ENCODE peak calls at places on chromosomes 5 and 9, in six cellular contexts. C is K562, Z is uterus, U is upper lobe of left lung, I is heart left ventricle, L is body of pancreas. M is an unnamed sample. For H3K4me1, the result is how much of the 10 kb centered on the place peaks cover.

GRCh38 chr9:15512889-15513288 is 2.1 kb upstream of the PSIP1 start:
- DNase-seq in Z (no peak), C (no peak), I (no peak), U (no peak), L (no peak), M (no peak)

GRCh38 chr5:146103594-146103993 is 1.8 kb downstream of the PLAC8L1 start:
- DNase-seq in I (no peak), Z (no peak), U (no peak), L (no peak), C (no peak), M (no peak)

GRCh38 chr9:134386951-134387831 is 60.9 kb downstream of the RXRA start:
- DNase-seq in I (no peak), Z (no peak), L (peak), C (no peak), U (no peak), M (no peak)

GRCh38 chr5:168457542-168457941 is 28.7 kb upstream of the RARS1 start:
- DNase-seq in C (no peak), I (no peak), Z (no peak), L (no peak), U (no peak), M (no peak)

GRCh38 chr5:93055556-93055955 is 525.5 kb downstream of the NR2F1-AS1 start:
- DNase-seq in Z (no peak), C (no peak), I (no peak), L (no peak), U (no peak), M (no peak)

GRCh38 chr5:51651476-51651875 is 268.2 kb downstream of the ISL1 start:
- DNase-seq in I (no peak), C (no peak), L (no peak), U (no peak), Z (no peak), M (no peak)

GRCh38 chr9:75962186-75963036 is 71.9 kb downstream of the PCSK5 start:
- DNase-seq in C (no peak), L (peak), U (peak), Z (no peak), I (peak), M (no peak)

GRCh38 chr5:155699385-155699784 is 627.6 kb upstream of the SGCD start:
- DNase-seq in Z (no peak), U (no peak), L (no peak), I (no peak), C (no peak), M (no peak)

GRCh38 chr9:92538541-92538940 is 2.8 kb upstream of the ECM2 start:
- DNase-seq in I (no peak), U (no peak), L (no peak), Z (no peak), C (no peak), M (no peak)

GRCh38 chr5:81235287-81236072 is 2.4 kb downstream of the CKMT2 start:
- DNase-seq in Z (peak), C (no peak), I (peak), U (no peak), L (no peak), M (peak)

GRCh38 chr9:137626448-137626847 is 7.6 kb downstream of the EHMT1 start:
- DNase-seq in L (no peak), Z (no peak), U (no peak), I (no peak), C (no peak), M (no peak)

GRCh38 chr9:97430316-97430715 is 18.4 kb downstream of the TDRD7 start:
- DNase-seq in L (no peak), Z (no peak), U (no peak), I (no peak), C (no peak), M (no peak)

GRCh38 chr9:128558431-128559310 is 6.3 kb downstream of the SPTAN1 start:
- DNase-seq in U (no peak), C (peak), Z (peak), L (peak), I (peak), M (peak)

GRCh38 chr9:98563212-98563907 is 145.4 kb downstream of the GABBR2 start:
- DNase-seq in L (no peak), U (no peak), C (no peak), I (no peak), Z (no peak), M (no peak)

GRCh38 chr5:127943061-127943371 is 140.6 kb upstream of the SLC12A2 start:
- DNase-seq in L (no peak), Z (no peak), C (no peak), U (no peak), I (no peak), M (no peak)

GRCh38 chr5:158640581-158640980 is 459.1 kb downstream of the EBF1 start:
- DNase-seq in Z (peak), C (no peak), U (no peak), L (no peak), I (no peak), M (no peak)

GRCh38 chr5:158639876-158640570 is 459.7 kb downstream of the EBF1 start:
- DNase-seq in I (no peak), Z (no peak), L (no peak), U (no peak), C (no peak), M (no peak)

GRCh38 chr5:158644301-158644700 is 455.4 kb downstream of the EBF1 start:
- DNase-seq in Z (no peak), I (no peak), L (no peak), C (no peak), U (no peak), M (no peak)

GRCh38 chr5:158641016-158641415 is 458.7 kb downstream of the EBF1 start:
- DNase-seq in L (no peak), C (no peak), Z (peak), U (no peak), I (no peak), M (no peak)

GRCh38 chr5:158642852-158643251 is 456.9 kb downstream of the EBF1 start:
- DNase-seq in U (no peak), I (peak), Z (no peak), L (no peak), C (no peak), M (no peak)
- TF ChIP-seq CTCF in U (no peak), I (no peak), Z (no peak), L (no peak), C (no peak), M (no peak)

GRCh38 chr5:172946146-172946545 is 13.1 kb upstream of the RPL26L1 start:
- DNase-seq in L (peak), I (no peak), U (no peak), C (no peak), Z (no peak), M (no peak)
- H3K4me1 ChIP-seq in L (under half), I (under half), U (under half), C (under half), Z (under half), M (under half)

GRCh38 chr5:82278711-82279370 is 687 bp upstream of the RPS23 start:
- DNase-seq in I (no peak), L (no peak), Z (no peak), C (no peak), U (peak), M (no peak)

GRCh38 chr5:82275267-82275664 is 2.9 kb downstream of the RPS23 start:
- DNase-seq in U (no peak), L (no peak), Z (no peak), C (no peak), I (no peak), M (no peak)

GRCh38 chr5:82277613-82277986 is 554 bp downstream of the RPS23 start:
- DNase-seq in L (no peak), Z (no peak), U (no peak), I (no peak), C (no peak), M (no peak)

GRCh38 chr5:82276800-82277612 is 1.1 kb downstream of the RPS23 start:
- DNase-seq in Z (no peak), C (no peak), L (no peak), I (no peak), U (no peak), M (no peak)

DNA sequence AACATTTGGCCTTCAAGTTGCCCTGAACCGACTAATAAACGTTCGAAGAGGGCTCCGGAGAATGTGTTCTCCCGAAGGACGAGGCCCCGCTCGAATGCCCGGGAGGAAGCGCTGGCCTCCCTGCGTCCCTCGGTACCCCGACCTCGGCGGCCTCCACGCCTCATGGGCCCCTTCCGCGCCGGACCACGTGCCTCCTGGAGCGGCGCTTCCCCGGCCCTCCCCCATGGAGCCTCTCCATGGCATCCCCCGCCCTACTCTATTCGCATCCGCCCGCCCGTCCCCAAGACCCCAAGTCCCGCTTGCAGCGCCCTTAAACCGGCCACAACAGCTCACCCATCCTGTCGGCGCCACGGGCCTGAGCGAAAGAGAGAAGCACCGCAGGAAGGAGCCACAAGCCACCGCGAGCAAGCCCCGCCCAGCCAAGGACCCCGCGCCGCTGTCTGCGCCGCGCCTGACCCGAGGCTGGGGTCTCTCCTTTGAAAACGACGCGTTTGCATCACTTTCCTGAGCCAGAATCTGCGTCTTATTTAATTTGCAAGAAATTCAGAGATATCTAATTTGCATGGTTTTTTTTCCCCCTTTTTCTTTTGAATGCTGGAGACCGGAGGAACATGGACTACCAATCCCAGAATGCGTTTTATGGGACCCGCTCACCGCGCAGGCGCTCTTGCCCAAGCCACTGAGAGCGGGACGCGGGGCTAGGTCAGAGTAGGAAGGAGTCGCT is at the start of gene RPS23:
- DNase-seq in U (peak), Z (peak), I (peak), C (peak), L (peak), M (peak)
- TF ChIP-seq POLR2A in U (peak), Z (peak), I (peak), C (peak), L (peak), M (peak)

GRCh38 chr5:157485340-157485739 is 25.3 kb downstream of the NIPAL4 start:
- DNase-seq in Z (no peak), C (no peak), L (no peak), U (no peak), I (no peak), M (no peak)
- TF ChIP-seq CTCF in Z (no peak), C (no peak), L (no peak), U (no peak), I (no peak), M (no peak)

DNA sequence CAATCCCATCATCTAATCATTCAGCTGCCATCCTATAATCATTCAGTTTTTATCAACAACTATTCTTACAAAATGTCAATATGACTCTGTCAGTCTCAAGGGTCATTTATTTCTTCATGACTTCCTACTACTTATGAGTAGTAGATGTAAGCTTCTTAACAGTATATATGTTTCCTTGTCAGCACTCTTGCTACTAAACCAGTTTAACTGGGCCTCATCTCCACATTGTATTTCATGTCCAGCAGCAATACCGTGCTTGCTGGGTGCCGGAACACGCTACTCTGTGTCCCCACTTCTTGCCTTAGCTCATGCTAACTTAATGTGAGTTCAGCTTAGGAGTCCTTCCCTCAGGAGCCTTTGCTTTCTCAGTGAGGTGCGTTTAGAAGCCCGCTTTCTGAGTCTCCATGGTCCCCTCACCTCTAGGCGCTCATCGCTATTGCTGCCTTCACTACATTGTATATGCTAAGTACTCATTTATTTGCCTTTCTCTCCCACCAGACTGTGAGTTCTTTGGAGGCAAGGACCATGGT is 32.9 kb downstream of the ELL2 start:
- DNase-seq in Z (no peak), C (no peak), I (no peak), L (no peak), U (no peak), M (no peak)
- H3K4me1 ChIP-seq in Z (under half), C (half or more), I (under half), L (half or more), U (under half), M (under half)

DNA sequence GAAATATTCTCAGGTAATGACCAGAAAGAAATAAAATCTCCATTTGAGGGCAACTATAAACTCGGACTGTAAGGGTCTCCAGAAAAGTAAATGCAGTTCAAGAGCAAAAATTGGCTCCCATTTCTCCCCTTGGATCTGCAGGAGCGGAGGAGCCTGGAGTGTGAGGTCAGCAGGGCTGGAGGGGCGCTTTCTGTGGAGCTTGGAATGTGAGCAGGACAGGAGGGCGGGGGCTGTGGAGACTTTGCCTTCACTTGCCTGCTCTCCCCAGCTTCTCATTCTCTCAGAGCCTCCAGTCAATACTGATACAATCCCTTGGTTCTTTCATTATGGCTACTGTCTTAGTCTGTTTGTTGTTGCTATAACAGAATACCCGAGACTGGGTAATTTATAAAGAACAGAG is 162.8 kb upstream of the ANKH start:
- DNase-seq in L (no peak), U (no peak), Z (no peak), I (no peak), C (no peak), M (no peak)
- TF ChIP-seq POLR2A in L (no peak), U (no peak), Z (no peak), I (no peak), C (no peak), M (no peak)

DNA sequence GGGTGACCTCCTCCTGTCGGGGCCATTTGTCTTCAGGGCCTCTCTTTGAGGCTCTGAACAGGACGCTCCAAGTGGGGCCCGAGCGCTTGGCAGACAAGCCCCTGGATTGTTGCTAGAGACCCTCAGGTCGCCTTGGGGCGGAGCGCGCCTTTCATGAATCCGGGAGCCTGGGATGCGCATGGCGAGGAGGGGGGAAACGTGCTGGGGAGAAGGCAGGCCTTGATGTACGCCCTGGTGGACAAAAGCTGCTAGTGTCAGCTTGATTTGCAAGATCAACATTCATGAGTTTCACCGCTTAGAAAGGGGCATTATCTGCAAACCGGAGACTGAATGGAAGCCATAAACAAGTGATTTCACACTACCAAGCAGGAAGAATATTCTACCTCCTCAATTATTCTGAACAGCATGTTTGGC is 226.3 kb downstream of the SMARCA2 start:
- DNase-seq in C (no peak), U (peak), I (peak), L (peak), Z (peak), M (peak)
- TF ChIP-seq CTCF in C (no peak), U (peak), I (peak), L (no peak), Z (no peak), M (no peak)

DNA sequence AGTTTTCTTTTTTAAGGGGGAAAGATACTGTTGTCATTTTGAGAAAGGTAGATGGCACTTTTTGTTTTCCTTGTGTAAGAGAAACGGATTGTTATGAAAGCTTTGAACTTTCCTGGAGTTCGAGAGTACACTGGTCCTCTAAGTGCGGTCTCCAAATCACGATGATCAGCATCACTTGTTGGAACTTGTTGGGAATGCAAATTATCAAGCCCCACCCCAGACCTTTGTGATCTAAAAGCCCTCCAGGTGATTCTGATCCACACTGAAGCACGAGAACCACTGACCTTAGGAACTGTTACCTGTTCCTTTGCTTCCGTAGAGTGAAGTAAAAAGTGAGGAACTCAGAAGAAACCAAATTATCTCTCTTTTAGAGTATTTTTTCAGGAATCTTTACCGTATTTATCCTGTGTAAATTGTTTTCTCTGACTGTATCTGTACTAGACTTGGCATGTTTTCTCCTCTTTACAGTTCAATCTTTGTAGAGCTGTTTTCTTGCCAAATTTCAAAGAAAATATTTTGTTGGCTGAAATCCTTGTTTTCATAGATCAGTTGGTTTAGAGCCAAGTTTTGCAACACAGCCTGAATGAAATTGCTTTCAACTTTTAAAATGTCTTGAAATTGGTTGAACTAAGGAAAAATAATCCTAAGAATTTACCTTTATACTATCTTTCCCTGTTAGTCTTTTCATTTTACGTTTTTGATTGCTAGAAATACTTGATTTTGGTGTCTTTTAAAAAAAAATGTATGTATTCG is 4.0 kb downstream of the MAT2B start:
- DNase-seq in L (no peak), C (peak), Z (no peak), U (no peak), I (no peak), M (no peak)
- H3K4me1 ChIP-seq in L (under half), C (under half), Z (under half), U (under half), I (half or more), M (half or more)